ENCODE peak calls at places on chromosome 2, in seven cellular contexts. One of them, this sample, is unnamed.

GRCh38 chr2:129337076-129337475 is 642.4 kb upstream of the RAB6C start:
- DNase-seq in cardiac fibroblast: no peak
- DNase-seq in kidney: no peak
- DNase-seq in endodermal cell: no peak
- DNase-seq in A673: no peak
- DNase-seq in GM13977: no peak
- DNase-seq in CD4-positive, alpha-beta T cell: no peak
- DNase-seq in this sample: no peak

GRCh38 chr2:222791946-222792649 is 68.7 kb upstream of the ACSL3 start:
- DNase-seq in endodermal cell: no peak
- DNase-seq in cardiac fibroblast: peak
- DNase-seq in A673: peak
- DNase-seq in kidney: peak
- DNase-seq in GM13977: no peak
- DNase-seq in CD4-positive, alpha-beta T cell: no peak
- DNase-seq in this sample: no peak

GRCh38 chr2:188130317-188130716 is 161.4 kb upstream of the GULP1 start:
- DNase-seq in CD4-positive, alpha-beta T cell: no peak
- DNase-seq in kidney: no peak
- DNase-seq in GM13977: no peak
- DNase-seq in endodermal cell: no peak
- DNase-seq in cardiac fibroblast: no peak
- DNase-seq in A673: no peak
- DNase-seq in this sample: no peak

GRCh38 chr2:156177654-156178053 is 154.9 kb downstream of the NR4A2 start:
- DNase-seq in GM13977: no peak
- DNase-seq in A673: no peak
- DNase-seq in endodermal cell: no peak
- DNase-seq in cardiac fibroblast: no peak
- DNase-seq in CD4-positive, alpha-beta T cell: no peak
- DNase-seq in kidney: no peak
- DNase-seq in this sample: no peak

GRCh38 chr2:166539340-166540162 is 45.5 kb upstream of the SCN7A start:
- DNase-seq in kidney: no peak
- DNase-seq in GM13977: peak
- DNase-seq in A673: peak
- DNase-seq in cardiac fibroblast: peak
- DNase-seq in CD4-positive, alpha-beta T cell: no peak
- DNase-seq in endodermal cell: peak
- DNase-seq in this sample: peak

GRCh38 chr2:234964631-234965461 is 13.0 kb downstream of the SH3BP4 start:
- DNase-seq in endodermal cell: peak
- DNase-seq in kidney: peak
- DNase-seq in cardiac fibroblast: no peak
- DNase-seq in A673: no peak
- DNase-seq in GM13977: no peak
- DNase-seq in CD4-positive, alpha-beta T cell: no peak
- DNase-seq in this sample: no peak

GRCh38 chr2:191386938-191387536 is 141.8 kb downstream of the MYO1B start:
- DNase-seq in A673: no peak
- DNase-seq in CD4-positive, alpha-beta T cell: no peak
- DNase-seq in cardiac fibroblast: peak
- DNase-seq in endodermal cell: no peak
- DNase-seq in GM13977: no peak
- DNase-seq in kidney: no peak
- DNase-seq in this sample: no peak

GRCh38 chr2:237305579-237305978 is 108.4 kb downstream of the COL6A3 start:
- DNase-seq in kidney: no peak
- DNase-seq in CD4-positive, alpha-beta T cell: no peak
- DNase-seq in GM13977: no peak
- DNase-seq in A673: no peak
- DNase-seq in cardiac fibroblast: no peak
- DNase-seq in endodermal cell: no peak
- DNase-seq in this sample: no peak

GRCh38 chr2:205929445-205930027 is 156.4 kb downstream of the INO80D start:
- DNase-seq in cardiac fibroblast: no peak
- DNase-seq in GM13977: no peak
- DNase-seq in A673: peak
- DNase-seq in endodermal cell: no peak
- DNase-seq in kidney: no peak
- DNase-seq in CD4-positive, alpha-beta T cell: no peak
- DNase-seq in this sample: no peak

GRCh38 chr2:18219676-18220075 is 340.8 kb downstream of the RDH14 start:
- DNase-seq in kidney: no peak
- DNase-seq in A673: no peak
- DNase-seq in CD4-positive, alpha-beta T cell: no peak
- DNase-seq in cardiac fibroblast: peak
- DNase-seq in endodermal cell: no peak
- DNase-seq in GM13977: no peak
- DNase-seq in this sample: no peak

GRCh38 chr2:231187736-231188505 is 10.5 kb upstream of the ARMC9 start:
- DNase-seq in A673: no peak
- DNase-seq in cardiac fibroblast: peak
- DNase-seq in CD4-positive, alpha-beta T cell: no peak
- DNase-seq in endodermal cell: peak
- DNase-seq in GM13977: no peak
- DNase-seq in kidney: peak
- DNase-seq in this sample: no peak

GRCh38 chr2:45585267-45585861 is 25.7 kb downstream of the SRBD1 start:
- DNase-seq in endodermal cell: no peak
- DNase-seq in A673: peak
- DNase-seq in cardiac fibroblast: peak
- DNase-seq in GM13977: peak
- DNase-seq in kidney: no peak
- DNase-seq in CD4-positive, alpha-beta T cell: no peak
- DNase-seq in this sample: peak

GRCh38 chr2:225334524-225334923 is 65.0 kb upstream of the NYAP2 start:
- DNase-seq in kidney: no peak
- DNase-seq in GM13977: no peak
- DNase-seq in CD4-positive, alpha-beta T cell: no peak
- DNase-seq in cardiac fibroblast: no peak
- DNase-seq in A673: no peak
- DNase-seq in endodermal cell: no peak
- DNase-seq in this sample: no peak

GRCh38 chr2:18009891-18010290 is 131.4 kb downstream of the KCNS3 start:
- DNase-seq in GM13977: no peak
- DNase-seq in A673: no peak
- DNase-seq in cardiac fibroblast: no peak
- DNase-seq in endodermal cell: no peak
- DNase-seq in CD4-positive, alpha-beta T cell: no peak
- DNase-seq in kidney: no peak
- DNase-seq in this sample: no peak

GRCh38 chr2:174027956-174028355 is 62.8 kb upstream of the SP3 start:
- DNase-seq in CD4-positive, alpha-beta T cell: no peak
- DNase-seq in GM13977: no peak
- DNase-seq in kidney: no peak
- DNase-seq in A673: no peak
- DNase-seq in endodermal cell: no peak
- DNase-seq in cardiac fibroblast: no peak
- DNase-seq in this sample: no peak

GRCh38 chr2:70675862-70676261 is 92.1 kb downstream of the ADD2 start:
- DNase-seq in GM13977: no peak
- DNase-seq in A673: no peak
- DNase-seq in endodermal cell: no peak
- DNase-seq in kidney: no peak
- DNase-seq in CD4-positive, alpha-beta T cell: no peak
- DNase-seq in cardiac fibroblast: no peak
- DNase-seq in this sample: no peak

GRCh38 chr2:223970343-223971128 is 13.3 kb downstream of the MRPL44 start:
- DNase-seq in CD4-positive, alpha-beta T cell: peak
- DNase-seq in GM13977: peak
- DNase-seq in endodermal cell: peak
- DNase-seq in A673: peak
- DNase-seq in cardiac fibroblast: peak
- DNase-seq in kidney: no peak
- DNase-seq in this sample: peak

GRCh38 chr2:237161239-237161638 is 75.5 kb downstream of the COPS8 start:
- DNase-seq in endodermal cell: no peak
- DNase-seq in kidney: no peak
- DNase-seq in A673: no peak
- DNase-seq in cardiac fibroblast: peak
- DNase-seq in GM13977: no peak
- DNase-seq in CD4-positive, alpha-beta T cell: no peak
- DNase-seq in this sample: no peak

GRCh38 chr2:70615222-70615621 is 61.6 kb upstream of the TGFA start:
- DNase-seq in endodermal cell: no peak
- DNase-seq in CD4-positive, alpha-beta T cell: no peak
- DNase-seq in cardiac fibroblast: no peak
- DNase-seq in A673: no peak
- DNase-seq in GM13977: no peak
- DNase-seq in kidney: no peak
- DNase-seq in this sample: no peak

GRCh38 chr2:46848446-46848845 is 67.2 kb downstream of the MCFD2 start:
- DNase-seq in A673: peak
- DNase-seq in GM13977: no peak
- DNase-seq in cardiac fibroblast: peak
- DNase-seq in CD4-positive, alpha-beta T cell: no peak
- DNase-seq in kidney: peak
- DNase-seq in endodermal cell: no peak
- DNase-seq in this sample: no peak

GRCh38 chr2:204152616-204153015 is 216.1 kb downstream of the ICOS start:
- DNase-seq in GM13977: no peak
- DNase-seq in kidney: no peak
- DNase-seq in CD4-positive, alpha-beta T cell: no peak
- DNase-seq in A673: no peak
- DNase-seq in cardiac fibroblast: no peak
- DNase-seq in endodermal cell: no peak
- DNase-seq in this sample: no peak

GRCh38 chr2:191352536-191352935 is 107.3 kb downstream of the MYO1B start:
- DNase-seq in CD4-positive, alpha-beta T cell: no peak
- DNase-seq in endodermal cell: no peak
- DNase-seq in GM13977: no peak
- DNase-seq in kidney: no peak
- DNase-seq in A673: peak
- DNase-seq in cardiac fibroblast: peak
- DNase-seq in this sample: no peak

GRCh38 chr2:183505911-183506310 is 381.7 kb downstream of the NUP35 start:
- DNase-seq in A673: no peak
- DNase-seq in GM13977: peak
- DNase-seq in endodermal cell: no peak
- DNase-seq in cardiac fibroblast: no peak
- DNase-seq in CD4-positive, alpha-beta T cell: no peak
- DNase-seq in kidney: no peak
- DNase-seq in this sample: peak

GRCh38 chr2:134718956-134719814 is at the start of gene TMEM163:
- DNase-seq in endodermal cell: peak
- DNase-seq in cardiac fibroblast: no peak
- DNase-seq in CD4-positive, alpha-beta T cell: no peak
- DNase-seq in kidney: no peak
- DNase-seq in GM13977: peak
- DNase-seq in A673: no peak
- DNase-seq in this sample: peak

GRCh38 chr2:41906325-41906700 is 141.5 kb upstream of the PKDCC start:
- DNase-seq in GM13977: no peak
- DNase-seq in A673: peak
- DNase-seq in CD4-positive, alpha-beta T cell: no peak
- DNase-seq in kidney: no peak
- DNase-seq in cardiac fibroblast: peak
- DNase-seq in endodermal cell: peak
- DNase-seq in this sample: no peak

GRCh38 chr2:211436182-211436581 is 879.8 kb downstream of the CPS1 start:
- DNase-seq in cardiac fibroblast: no peak
- DNase-seq in CD4-positive, alpha-beta T cell: no peak
- DNase-seq in kidney: no peak
- DNase-seq in GM13977: no peak
- DNase-seq in A673: no peak
- DNase-seq in endodermal cell: no peak
- DNase-seq in this sample: no peak

GRCh38 chr2:208466133-208466919 is 59.7 kb downstream of the PTH2R start:
- DNase-seq in endodermal cell: peak
- DNase-seq in cardiac fibroblast: peak
- DNase-seq in GM13977: peak
- DNase-seq in kidney: no peak
- DNase-seq in A673: peak
- DNase-seq in CD4-positive, alpha-beta T cell: no peak
- DNase-seq in this sample: peak
- TF ChIP-seq CTCF in endodermal cell: peak
- TF ChIP-seq CTCF in cardiac fibroblast: peak
- TF ChIP-seq CTCF in GM13977: peak
- TF ChIP-seq CTCF in kidney: peak
- TF ChIP-seq CTCF in A673: peak
- TF ChIP-seq CTCF in CD4-positive, alpha-beta T cell: no peak
- TF ChIP-seq CTCF in this sample: peak

DNA sequence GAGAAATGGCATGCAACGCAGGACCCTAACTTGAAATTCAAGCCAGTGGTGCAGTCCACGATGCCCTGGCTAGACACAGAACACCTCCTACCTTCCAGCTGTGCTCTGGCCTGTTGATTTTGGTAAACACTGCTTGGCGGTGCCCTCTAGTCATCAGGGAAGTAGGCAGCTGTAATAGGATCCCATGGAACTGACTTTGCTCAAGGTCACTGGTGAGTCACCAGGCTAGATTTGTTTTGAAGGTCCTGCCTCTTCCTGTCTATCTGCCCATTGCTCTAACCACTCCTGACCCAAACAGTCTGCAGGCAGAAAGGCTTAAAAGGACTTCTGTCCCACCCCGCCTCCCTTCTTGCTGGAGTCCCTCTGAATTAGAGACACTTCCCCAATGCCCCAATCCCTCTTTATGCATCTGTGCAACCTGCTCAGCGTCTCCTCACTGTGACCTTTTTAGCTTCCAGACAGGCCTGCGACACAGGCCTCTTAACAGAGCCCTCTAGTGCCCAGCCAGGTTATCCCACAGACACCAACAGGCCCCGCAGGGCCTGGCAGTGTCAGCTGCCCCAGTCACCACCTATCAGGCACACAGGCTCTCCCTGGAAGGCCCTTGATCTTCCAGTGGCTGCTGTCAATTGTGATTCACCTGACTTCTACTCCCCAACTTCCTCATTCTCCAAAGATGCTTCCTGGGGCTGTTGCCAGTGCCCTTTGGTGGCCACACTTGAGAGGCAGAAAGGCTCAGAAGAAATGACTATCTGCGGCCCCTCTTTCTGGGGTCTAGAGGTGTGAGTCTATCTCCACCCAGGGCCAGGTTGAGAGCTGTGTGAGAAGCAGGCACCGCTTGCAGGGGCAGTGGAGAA is 5.2 kb downstream of the TMEM127 start:
- DNase-seq in endodermal cell: peak
- DNase-seq in cardiac fibroblast: peak
- DNase-seq in GM13977: peak
- DNase-seq in kidney: no peak
- DNase-seq in CD4-positive, alpha-beta T cell: peak
- DNase-seq in A673: no peak
- DNase-seq in this sample: peak
- TF ChIP-seq CTCF in endodermal cell: peak
- TF ChIP-seq CTCF in cardiac fibroblast: peak
- TF ChIP-seq CTCF in GM13977: peak
- TF ChIP-seq CTCF in kidney: no peak
- TF ChIP-seq CTCF in CD4-positive, alpha-beta T cell: no peak
- TF ChIP-seq CTCF in A673: peak
- TF ChIP-seq CTCF in this sample: peak

GRCh38 chr2:126244937-126245336 is 411.0 kb upstream of the GYPC start:
- DNase-seq in A673: peak
- DNase-seq in CD4-positive, alpha-beta T cell: no peak
- DNase-seq in GM13977: peak
- DNase-seq in cardiac fibroblast: peak
- DNase-seq in kidney: no peak
- DNase-seq in endodermal cell: peak
- DNase-seq in this sample: peak
- TF ChIP-seq CTCF in A673: peak
- TF ChIP-seq CTCF in CD4-positive, alpha-beta T cell: no peak
- TF ChIP-seq CTCF in GM13977: peak
- TF ChIP-seq CTCF in cardiac fibroblast: no peak
- TF ChIP-seq CTCF in kidney: peak
- TF ChIP-seq CTCF in endodermal cell: peak
- TF ChIP-seq CTCF in this sample: peak

GRCh38 chr2:127701651-127702394 is 526 bp downstream of the SFT2D3 start:
- DNase-seq in A673: peak
- DNase-seq in GM13977: peak
- DNase-seq in kidney: peak
- DNase-seq in cardiac fibroblast: peak
- DNase-seq in endodermal cell: peak
- DNase-seq in CD4-positive, alpha-beta T cell: peak
- DNase-seq in this sample: peak
- TF ChIP-seq CTCF in A673: peak
- TF ChIP-seq CTCF in GM13977: peak
- TF ChIP-seq CTCF in kidney: no peak
- TF ChIP-seq CTCF in cardiac fibroblast: no peak
- TF ChIP-seq CTCF in endodermal cell: peak
- TF ChIP-seq CTCF in CD4-positive, alpha-beta T cell: no peak
- TF ChIP-seq CTCF in this sample: no peak

This sample was measured in GM20000.